ENCODE peak calls at places on chromosomes 16 and 17, in nine cellular contexts. P, Y, U, M, D, F, I, Q and V are unnamed samples.

GRCh38 chr16:79093554-79093967 is 507.0 kb downstream of the MAF start:
- DNase-seq in U (no peak), P (no peak), M (no peak), Q (no peak), I (peak), D (no peak), F (peak), Y (no peak), V (no peak)

GRCh38 chr17:63039899-63040602 is 74.0 kb downstream of the TANC2 start:
- DNase-seq in I (no peak), P (no peak), Y (no peak), U (peak), M (peak), D (no peak), F (peak), Q (no peak), V (peak)

GRCh38 chr17:75875182-75875939 is 3.0 kb downstream of the TRIM47 start:
- DNase-seq in F (no peak), P (no peak), D (no peak), I (no peak), Y (no peak), M (no peak), Q (no peak), U (no peak), V (no peak)

GRCh38 chr16:78538919-78539318 is 439.5 kb downstream of the WWOX start:
- DNase-seq in F (no peak), D (no peak), Y (no peak), I (no peak), P (no peak), Q (no peak), M (no peak), U (no peak), V (no peak)

GRCh38 chr17:58007781-58008706 is 998 bp upstream of the SRSF1 start:
- DNase-seq in M (no peak), Y (no peak), I (no peak), Q (no peak), F (no peak), P (no peak), D (no peak), U (no peak), V (peak)

GRCh38 chr16:29710227-29711219 is 31.5 kb downstream of the QPRT start:
- DNase-seq in U (peak), D (peak), M (peak), I (peak), P (no peak), Q (no peak), Y (peak), F (peak), V (peak)

GRCh38 chr16:30065943-30066881 is 652 bp downstream of the ALDOA start:
- DNase-seq in Q (no peak), Y (no peak), I (no peak), F (peak), P (peak), M (peak), U (peak), D (no peak), V (no peak)

GRCh38 chr16:17038415-17038814 is 432.3 kb downstream of the XYLT1 start:
- DNase-seq in M (no peak), Q (no peak), Y (no peak), I (no peak), P (no peak), D (no peak), U (no peak), F (no peak), V (no peak)

GRCh38 chr17:55167024-55167721 is 97.6 kb upstream of the HLF start:
- DNase-seq in D (no peak), U (no peak), Y (no peak), M (no peak), P (no peak), F (no peak), I (no peak), Q (no peak), V (no peak)

GRCh38 chr16:48014349-48015135 is 141.3 kb downstream of the ABCC12 start:
- DNase-seq in M (peak), I (no peak), Y (peak), D (no peak), F (no peak), U (no peak), P (no peak), Q (no peak), V (peak)